ENCODE peak calls at places on chromosomes 2 and 18, in six cellular contexts. H is HT1080; R is A172; W is kidney tubule cell; C is fibroblast of the aortic adventitia; Y is stimulated activated CD4-positive, alpha-beta T cell treated with anti-CD3 and anti-CD28 coated beads, Interleukin-1b, Interleukin-23, amount 100 ng/mL, for 24 hours. U is an unnamed sample.

GRCh38 chr2:113203217-113203530 is 29.4 kb downstream of the PSD4 start:
- DNase-seq in H (no peak), R (no peak), W (peak), C (peak), Y (no peak), U (no peak)

GRCh38 chr2:234555616-234556249 is 58.9 kb upstream of the ARL4C start:
- DNase-seq in H (peak), R (peak), W (no peak), C (no peak), Y (no peak), U (peak)

GRCh38 chr2:68043719-68044498 is 18.9 kb downstream of the C1D start:
- DNase-seq in H (peak), R (peak), W (peak), C (peak), Y (no peak), U (peak)

GRCh38 chr2:173151671-173152398 is 76.2 kb downstream of the MAP3K20 start:
- DNase-seq in H (peak), R (peak), W (peak), C (peak), Y (no peak), U (peak)

GRCh38 chr2:171436307-171436706 is 2.3 kb downstream of the DCAF17 start:
- DNase-seq in H (peak), R (peak), W (peak), C (peak), Y (no peak), U (peak)

GRCh38 chr2:103788875-103789715 is 1027.3 kb downstream of the TMEM182 start:
- DNase-seq in H (peak), R (peak), W (peak), C (no peak), Y (no peak), U (peak)

GRCh38 chr18:44130365-44130942 is 550.2 kb upstream of the SETBP1 start:
- DNase-seq in H (peak), R (peak), W (peak), C (peak), Y (no peak), U (peak)

GRCh38 chr2:142380372-142380771 is 249.6 kb upstream of the LRP1B start:
- DNase-seq in H (no peak), R (no peak), W (no peak), C (no peak), Y (no peak), U (no peak)

GRCh38 chr2:241001413-241002274 is 3.2 kb downstream of the SNED1 start:
- DNase-seq in H (no peak), R (no peak), W (peak), C (no peak), Y (no peak), U (peak)

GRCh38 chr2:195658541-195658890 is 1.5 kb downstream of the SLC39A10 start:
- DNase-seq in H (peak), R (peak), W (peak), C (peak), Y (no peak), U (peak)

GRCh38 chr2:88880441-88880953 is 189.0 kb downstream of the RPIA start:
- DNase-seq in H (peak), R (peak), W (peak), C (peak), Y (no peak), U (peak)

GRCh38 chr2:105179469-105180372 is 61.8 kb upstream of the GPR45 start:
- DNase-seq in H (peak), R (peak), W (peak), C (peak), Y (no peak), U (peak)

GRCh38 chr2:1283020-1283801 is 130.1 kb upstream of the TPO start:
- DNase-seq in H (no peak), R (no peak), W (no peak), C (no peak), Y (no peak), U (no peak)

GRCh38 chr2:12504443-12504842 is 212.3 kb upstream of the TRIB2 start:
- DNase-seq in H (peak), R (peak), W (peak), C (no peak), Y (no peak), U (peak)

GRCh38 chr2:45498661-45499550 is 112.2 kb downstream of the SRBD1 start:
- DNase-seq in H (no peak), R (no peak), W (no peak), C (no peak), Y (no peak), U (no peak)

GRCh38 chr18:41713969-41714700 is 240.9 kb upstream of the PIK3C3 start:
- DNase-seq in H (no peak), R (no peak), W (no peak), C (no peak), Y (no peak), U (no peak)

GRCh38 chr2:14454102-14454676 is 178.3 kb upstream of the LRATD1 start:
- DNase-seq in H (no peak), R (no peak), W (peak), C (no peak), Y (no peak), U (peak)

GRCh38 chr2:231674587-231675334 is 33.6 kb upstream of the PTMA start:
- DNase-seq in H (peak), R (peak), W (peak), C (peak), Y (peak), U (peak)

GRCh38 chr18:30512872-30513271 is 529.7 kb downstream of the DSC3 start:
- DNase-seq in H (no peak), R (no peak), W (no peak), C (no peak), Y (no peak), U (no peak)

GRCh38 chr2:31397099-31397498 is 17.4 kb downstream of the XDH start:
- DNase-seq in H (no peak), R (no peak), W (no peak), C (no peak), Y (no peak), U (no peak)

GRCh38 chr18:70249118-70249517 is 39.7 kb upstream of the SOCS6 start:
- DNase-seq in H (peak), R (peak), W (peak), C (peak), Y (no peak), U (peak)

GRCh38 chr2:127588241-127588640 is 52.8 kb downstream of the MYO7B start:
- DNase-seq in H (no peak), R (no peak), W (no peak), C (no peak), Y (no peak), U (no peak)

GRCh38 chr2:237874585-237875161 is 15.2 kb downstream of the RAMP1 start:
- DNase-seq in H (peak), R (peak), W (peak), C (peak), Y (no peak), U (peak)

GRCh38 chr2:54666741-54667639 is 56.5 kb upstream of the EML6 start:
- DNase-seq in H (no peak), R (peak), W (no peak), C (peak), Y (no peak), U (peak)

GRCh38 chr2:105803337-105803736 is 58.6 kb downstream of the NCK2 start:
- DNase-seq in H (no peak), R (no peak), W (no peak), C (no peak), Y (no peak), U (no peak)

GRCh38 chr2:175309799-175310198 is 128.3 kb upstream of the ATP5MC3 start:
- DNase-seq in H (peak), R (peak), W (peak), C (peak), Y (no peak), U (peak)

GRCh38 chr2:129812071-129812470 is 167.4 kb upstream of the RAB6C start:
- DNase-seq in H (peak), R (no peak), W (peak), C (no peak), Y (no peak), U (no peak)

GRCh38 chr2:127105656-127106456 is 1.1 kb downstream of the BIN1 start:
- DNase-seq in H (peak), R (no peak), W (no peak), C (peak), Y (no peak), U (peak)

GRCh38 chr2:20465716-20466391 is 19.0 kb downstream of the RHOB start:
- DNase-seq in H (no peak), R (no peak), W (no peak), C (no peak), Y (no peak), U (no peak)

GRCh38 chr2:126916744-126917143 is 18.1 kb downstream of the TEX51 start:
- DNase-seq in H (no peak), R (no peak), W (no peak), C (no peak), Y (no peak), U (no peak)

GRCh38 chr2:160351978-160352377 is 141.6 kb downstream of the RBMS1 start:
- DNase-seq in H (peak), R (peak), W (peak), C (peak), Y (no peak), U (peak)

GRCh38 chr2:15984367-15985255 is 44.3 kb downstream of the MYCN start:
- DNase-seq in H (no peak), R (no peak), W (no peak), C (no peak), Y (no peak), U (no peak)

GRCh38 chr2:210399440-210400041 is 77.0 kb downstream of the LANCL1 start:
- DNase-seq in H (no peak), R (peak), W (peak), C (peak), Y (no peak), U (no peak)

GRCh38 chr18:77560334-77560970 is 310.8 kb downstream of the GALR1 start:
- DNase-seq in H (peak), R (no peak), W (no peak), C (no peak), Y (no peak), U (no peak)

GRCh38 chr2:196101325-196101981 is 32.8 kb upstream of the DNAH7 start:
- DNase-seq in H (no peak), R (peak), W (peak), C (peak), Y (peak), U (peak)

GRCh38 chr2:226508683-226509082 is 290.9 kb downstream of the IRS1 start:
- DNase-seq in H (no peak), R (no peak), W (peak), C (peak), Y (no peak), U (no peak)

GRCh38 chr2:152097291-152098032 is 1.4 kb downstream of the CACNB4 start:
- DNase-seq in H (peak), R (peak), W (peak), C (peak), Y (no peak), U (peak)

U was measured in RPMI7951.